ENCODE peak calls at places on chromosome 16, in nine cellular contexts. W is neural crest cell; Y is CD8-positive, alpha-beta T cell; Q is pancreas; P is epithelial cell of esophagus; T is kidney epithelial cell; L is body of pancreas; G is fibroblast of the aortic adventitia; R is psoas muscle. C is an unnamed sample.

GRCh38 chr16:72195609-72196008 is 23.7 kb upstream of the PMFBP1 start:
- DNase-seq in W (peak; percentile 14), Y (no peak), Q (no peak), P (no peak), T (no peak), L (no peak), G (no peak), R (no peak), C (no peak)

GRCh38 chr16:11233727-11234376 is 22.2 kb downstream of the SOCS1 start:
- DNase-seq in W (no peak), Y (peak; percentile 67), Q (no peak), P (no peak), T (no peak), L (no peak), G (no peak), R (no peak), C (no peak)

GRCh38 chr16:67404740-67405226 is 11.5 kb upstream of the TPPP3 start:
- DNase-seq in W (no peak), Y (no peak), Q (peak; percentile 86), P (peak; percentile 100), T (peak; percentile 50), L (peak; percentile 77), G (no peak), R (no peak), C (no peak)

GRCh38 chr16:89909777-89910716 is 8.6 kb upstream of the MC1R start:
- DNase-seq in W (peak; percentile 71), Y (peak; percentile 72), Q (no peak), P (peak; percentile 82), T (no peak), L (peak; percentile 68), G (peak; percentile 73), R (peak; percentile 89), C (peak; percentile 68)

GRCh38 chr16:79628501-79628975 is 28.0 kb upstream of the MAF start:
- DNase-seq in W (no peak), Y (no peak), Q (no peak), P (peak; percentile 78), T (peak; percentile 90), L (no peak), G (no peak), R (no peak), C (peak; percentile 88)

GRCh38 chr16:17026600-17027242 is 444.0 kb downstream of the XYLT1 start:
- DNase-seq in W (no peak), Y (peak; percentile 30), Q (no peak), P (no peak), T (no peak), L (no peak), G (no peak), R (no peak), C (no peak)

GRCh38 chr16:58098207-58099096 is 30.7 kb downstream of the CFAP20 start:
- DNase-seq in W (no peak), Y (no peak), Q (no peak), P (peak; percentile 67), T (no peak), L (no peak), G (peak; percentile 26), R (no peak), C (peak; percentile 60)

GRCh38 chr16:67884-68789 is 4.3 kb downstream of the RHBDF1 start:
- DNase-seq in W (peak; percentile 73), Y (no peak), Q (no peak), P (no peak), T (no peak), L (no peak), G (peak; percentile 27), R (peak; percentile 65), C (no peak)

GRCh38 chr16:1727651-1728624 is 21.9 kb downstream of the MAPK8IP3 start:
- DNase-seq in W (no peak), Y (no peak), Q (no peak), P (no peak), T (no peak), L (no peak), G (no peak), R (no peak), C (no peak)

GRCh38 chr16:73214825-73215481 is 167.0 kb upstream of the ZFHX3 start:
- DNase-seq in W (no peak), Y (no peak), Q (no peak), P (no peak), T (no peak), L (no peak), G (peak; percentile 98), R (no peak), C (no peak)

GRCh38 chr16:62213763-62214162 is 177.5 kb upstream of the CDH8 start:
- DNase-seq in W (no peak), Y (no peak), Q (no peak), P (peak; percentile 22), T (no peak), L (no peak), G (no peak), R (no peak), C (no peak)
- TF ChIP-seq CTCF in W (peak; percentile 33), Y (no peak), Q (no peak), P (peak; percentile 32), T (peak; percentile 36), L (no peak), G (no peak), R (no peak), C (no peak)

DNA sequence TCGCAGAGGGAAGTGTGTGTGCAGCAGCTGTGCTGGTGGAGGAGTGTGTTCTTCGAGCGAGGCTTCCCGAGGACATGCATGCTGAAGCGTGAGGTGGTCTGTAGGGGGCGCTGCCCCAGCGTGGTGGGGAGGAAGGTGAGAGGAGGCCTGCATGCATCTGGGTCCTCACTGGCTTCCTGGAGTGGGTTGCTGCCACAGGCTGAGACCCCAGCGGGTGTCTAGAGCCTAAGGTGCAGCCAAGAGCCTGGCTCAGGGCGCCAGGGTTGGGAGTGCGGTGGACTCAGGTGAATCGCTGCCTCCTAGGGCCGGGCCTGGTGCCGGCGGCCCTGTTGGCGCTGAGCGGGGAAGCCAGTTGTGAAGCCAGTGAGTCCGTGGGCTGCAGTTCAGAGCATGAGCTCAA is 7.5 kb upstream of the HSD3B7 start:
- DNase-seq in W (no peak), Y (no peak), Q (no peak), P (no peak), T (no peak), L (no peak), G (no peak), R (no peak), C (no peak)
- TF ChIP-seq CTCF in W (peak; percentile 45), Y (no peak), Q (no peak), P (peak; percentile 14), T (peak; percentile 35), L (no peak), G (peak; percentile 38), R (peak; percentile 5), C (peak; percentile 27)

DNA sequence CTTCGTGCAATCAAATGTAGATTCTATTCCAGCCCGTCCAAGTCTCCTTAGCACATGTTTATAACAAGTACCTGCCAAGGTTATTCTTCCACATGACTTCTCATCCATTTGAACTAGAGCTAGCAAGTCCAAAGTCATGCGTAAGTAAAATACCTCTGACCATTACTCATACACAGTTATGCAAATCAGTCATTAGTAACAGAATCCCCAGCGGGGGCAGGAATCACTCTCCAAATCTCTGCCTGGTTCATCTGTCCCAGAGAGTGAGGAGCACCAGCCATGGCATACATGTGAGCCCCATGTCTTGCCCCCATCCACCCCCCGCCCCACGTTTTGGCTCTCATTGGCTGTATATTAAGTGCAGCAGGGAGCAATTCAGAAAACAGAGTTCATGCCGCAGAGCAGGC is 27.7 kb downstream of the SRL start:
- DNase-seq in W (no peak), Y (no peak), Q (no peak), P (peak; percentile 94), T (peak; percentile 92), L (no peak), G (peak; percentile 93), R (peak; percentile 74), C (peak; percentile 87)
- TF ChIP-seq CTCF in W (no peak), Y (no peak), Q (no peak), P (no peak), T (no peak), L (no peak), G (no peak), R (no peak), C (no peak)

DNA sequence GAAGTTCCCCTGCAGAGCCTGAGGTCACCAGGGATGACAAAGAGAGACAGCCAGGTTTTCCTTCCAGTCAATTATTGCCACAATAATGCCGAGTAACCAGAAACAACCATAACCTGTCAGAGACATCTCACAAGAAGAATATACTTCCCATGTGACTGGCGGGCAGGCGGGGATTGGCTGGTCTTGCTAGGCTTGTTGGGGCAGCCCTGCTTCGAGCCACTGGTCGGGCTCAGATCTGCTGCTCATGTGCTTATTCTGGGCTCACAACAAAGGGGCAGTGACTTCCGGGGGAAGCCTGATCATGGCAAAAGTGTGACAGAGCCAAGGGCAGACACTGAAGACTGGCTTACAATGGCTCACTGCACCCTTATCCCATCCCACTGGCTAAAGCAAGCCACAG is 48.1 kb upstream of the IRX6 start:
- DNase-seq in W (no peak), Y (no peak), Q (no peak), P (no peak), T (no peak), L (no peak), G (no peak), R (no peak), C (no peak)
- TF ChIP-seq CTCF in W (no peak), Y (no peak), Q (no peak), P (no peak), T (no peak), L (no peak), G (no peak), R (no peak), C (no peak)

DNA sequence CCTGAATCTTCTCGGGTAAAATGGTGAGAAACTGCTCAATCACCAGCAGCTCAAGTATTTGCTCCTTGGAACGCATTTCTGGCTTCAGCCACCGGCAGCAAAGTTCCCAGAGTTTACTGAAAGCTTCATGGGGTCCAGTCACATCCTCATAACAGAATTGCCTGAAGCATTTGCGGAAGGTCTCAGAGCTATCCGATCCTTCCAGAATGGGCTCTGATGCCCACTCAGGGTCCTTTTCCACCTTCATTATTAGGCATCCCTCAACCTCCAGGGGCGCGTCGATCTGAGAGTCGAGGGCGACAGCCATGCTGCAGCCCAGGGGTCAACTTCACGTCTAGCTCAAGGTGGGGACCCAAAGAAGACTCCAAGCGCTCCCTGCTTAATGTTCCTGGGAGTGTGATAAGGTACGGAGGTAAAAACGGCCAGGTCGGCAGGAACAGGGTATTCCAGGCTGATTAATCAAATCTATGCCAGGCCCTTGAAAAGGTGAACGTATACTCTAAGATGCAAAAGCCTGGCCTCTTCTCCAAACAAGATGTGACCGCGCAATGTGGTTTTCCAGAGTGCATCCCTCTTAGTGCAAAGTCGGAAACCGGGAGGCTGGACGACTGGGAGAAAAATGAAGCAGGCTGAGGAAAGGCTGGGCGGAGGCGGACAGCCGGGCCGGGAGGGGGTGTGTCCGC is 683 bp downstream of the ZKSCAN2 start:
- DNase-seq in W (peak; percentile 19), Y (no peak), Q (peak; percentile 25), P (peak; percentile 10), T (peak; percentile 47), L (peak; percentile 19), G (peak; percentile 16), R (no peak), C (no peak)
- TF ChIP-seq CTCF in W (peak; percentile 41), Y (no peak), Q (no peak), P (peak; percentile 19), T (no peak), L (no peak), G (peak; percentile 34), R (no peak), C (no peak)

GRCh38 chr16:85679870-85680269 is 8.9 kb downstream of the GINS2 start:
- DNase-seq in W (no peak), Y (no peak), Q (no peak), P (no peak), T (no peak), L (no peak), G (no peak), R (no peak), C (no peak)
- TF ChIP-seq CTCF in W (no peak), Y (no peak), Q (no peak), P (no peak), T (no peak), L (no peak), G (no peak), R (no peak), C (no peak)